ENCODE peak calls at places on chromosomes 11 and 22, in five cellular contexts. T is adrenal gland, V is SK-N-SH, U is kidney, Y is body of pancreas. O is an unnamed sample. For H3K9me3 and H3K4me1, the result is how much of the 10 kb centered on the place peaks cover.

GRCh38 chr22:30867746-30868662 is 100.6 kb downstream of the MORC2 start:
- DNase-seq in T (no peak), V (peak), U (no peak), Y (no peak), O (peak)

GRCh38 chr11:9796276-9796675 is 132.4 kb downstream of the SWAP70 start:
- DNase-seq in T (no peak), V (no peak), U (no peak), Y (no peak), O (no peak)

GRCh38 chr22:36238348-36239149 is 778 bp downstream of the APOL2 start:
- DNase-seq in T (peak), V (peak), U (peak), Y (peak), O (no peak)

GRCh38 chr22:44623771-44624510 is 78.1 kb upstream of the PRR5 start:
- DNase-seq in T (no peak), V (no peak), U (no peak), Y (no peak), O (no peak)

GRCh38 chr11:41917900-41918299 is 458.4 kb upstream of the LRRC4C start:
- DNase-seq in T (no peak), V (no peak), U (peak), Y (no peak), O (no peak)

GRCh38 chr11:66429983-66430602 is 8.6 kb downstream of the MRPL11 start:
- DNase-seq in T (peak), V (peak), U (peak), Y (peak), O (peak)

GRCh38 chr11:63427971-63428508 is 58.5 kb downstream of the SLC22A9 start:
- DNase-seq in T (no peak), V (no peak), U (no peak), Y (no peak), O (peak)

GRCh38 chr11:134560066-134560465 is 148.0 kb upstream of the B3GAT1 start:
- DNase-seq in T (no peak), V (peak), U (peak), Y (no peak), O (no peak)

GRCh38 chr11:101880208-101880607 is 34.6 kb upstream of the CEP126 start:
- DNase-seq in T (no peak), V (peak), U (no peak), Y (peak), O (no peak)

GRCh38 chr11:35688023-35688422 is 25.4 kb downstream of the TRIM44 start:
- DNase-seq in T (no peak), V (no peak), U (no peak), Y (no peak), O (no peak)

GRCh38 chr11:1390603-1391164 is 950 bp downstream of the BRSK2 start:
- DNase-seq in T (no peak), V (peak), U (peak), Y (peak), O (peak)

GRCh38 chr11:18715476-18715875 is 10.5 kb downstream of the IGSF22 start:
- DNase-seq in T (no peak), V (no peak), U (no peak), Y (no peak), O (no peak)

GRCh38 chr11:120043323-120043945 is 94.5 kb downstream of the TRIM29 start:
- DNase-seq in T (no peak), V (no peak), U (no peak), Y (no peak), O (no peak)

GRCh38 chr11:15580775-15581095 is 466.0 kb downstream of the INSC start:
- DNase-seq in T (no peak), V (no peak), U (no peak), Y (no peak), O (no peak)

GRCh38 chr11:23923357-23923756 is 573.5 kb upstream of the LUZP2 start:
- DNase-seq in T (no peak), V (no peak), U (no peak), Y (no peak), O (no peak)

GRCh38 chr11:77106321-77106720 is 3.7 kb downstream of the OMP start:
- DNase-seq in T (peak), V (no peak), U (no peak), Y (peak), O (no peak)

GRCh38 chr11:79321282-79321681 is 119.5 kb downstream of the TENM4 start:
- DNase-seq in T (no peak), V (no peak), U (no peak), Y (no peak), O (no peak)

GRCh38 chr11:12403122-12403994 is 26.0 kb downstream of the PARVA start:
- DNase-seq in T (no peak), V (no peak), U (no peak), Y (no peak), O (no peak)

GRCh38 chr22:21015051-21016006 is at the start of gene P2RX6:
- DNase-seq in T (no peak), V (peak), U (peak), Y (no peak), O (peak)

GRCh38 chr11:58742140-58742539 is 10.4 kb upstream of the GLYAT start:
- DNase-seq in T (no peak), V (no peak), U (no peak), Y (no peak), O (no peak)

GRCh38 chr11:119099707-119100106 is 1.9 kb downstream of the DPAGT1 start:
- DNase-seq in T (no peak), V (no peak), U (no peak), Y (no peak), O (no peak)

GRCh38 chr11:86632499-86633269 is 39.7 kb downstream of the ME3 start:
- DNase-seq in T (peak), V (peak), U (no peak), Y (peak), O (no peak)

GRCh38 chr11:16111690-16112089 is 244.7 kb downstream of the SOX6 start:
- DNase-seq in T (peak), V (no peak), U (no peak), Y (no peak), O (peak)

GRCh38 chr11:17556999-17557398 is 9.9 kb downstream of the OTOG start:
- DNase-seq in T (no peak), V (no peak), U (peak), Y (no peak), O (no peak)

GRCh38 chr11:63262562-63262961 is 19.2 kb upstream of the SLC22A25 start:
- DNase-seq in T (no peak), V (no peak), U (no peak), Y (no peak), O (no peak)

GRCh38 chr11:59200421-59200746 is 12.3 kb downstream of the MPEG1 start:
- DNase-seq in T (no peak), V (no peak), U (no peak), Y (no peak), O (no peak)

GRCh38 chr22:30538280-30538679 is 8.3 kb downstream of the SEC14L6 start:
- DNase-seq in T (no peak), V (no peak), U (no peak), Y (no peak), O (no peak)

GRCh38 chr11:45045692-45046471 is 95.2 kb upstream of the TP53I11 start:
- DNase-seq in T (peak), V (no peak), U (no peak), Y (peak), O (peak)

GRCh38 chr11:130141561-130142341 is 17.8 kb upstream of the ST14 start:
- DNase-seq in T (peak), V (no peak), U (no peak), Y (no peak), O (no peak)

GRCh38 chr11:117875397-117876048 is 935 bp downstream of the FXYD6 start:
- DNase-seq in T (peak), V (peak), U (peak), Y (no peak), O (no peak)

GRCh38 chr11:5929571-5929970 is 12.5 kb upstream of the OR56A3 start:
- DNase-seq in T (no peak), V (no peak), U (peak), Y (no peak), O (no peak)

DNA sequence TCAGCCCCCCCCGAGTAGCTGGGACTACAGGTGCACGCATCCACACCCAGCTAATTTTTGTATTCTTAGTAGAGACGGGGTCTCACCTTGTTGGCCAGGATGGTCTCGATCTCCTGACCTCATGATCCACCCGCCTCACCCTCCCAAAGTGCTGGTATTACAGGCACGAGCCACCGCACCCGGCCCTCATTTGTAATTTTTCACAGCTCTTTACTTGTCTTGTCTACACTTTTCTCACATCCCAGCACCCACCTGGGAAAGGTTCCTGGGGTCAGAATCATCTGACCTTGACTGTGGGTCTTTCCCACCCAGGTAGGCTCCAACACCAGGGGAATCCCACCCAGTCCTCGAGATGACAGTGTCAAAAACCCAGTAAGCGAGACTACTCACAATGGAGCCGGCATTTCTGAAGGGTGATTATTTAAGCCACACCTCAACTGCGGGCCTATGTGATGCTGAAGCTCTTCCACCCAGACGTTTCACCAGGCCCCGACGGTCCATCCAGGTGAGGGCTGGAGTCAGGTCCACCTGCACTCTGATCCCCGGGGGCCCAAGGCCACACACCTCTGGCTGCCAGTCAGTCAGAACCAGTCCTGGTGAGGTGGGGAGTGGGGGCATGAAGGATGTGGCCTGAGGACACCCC is 23.4 kb downstream of the CELSR1 start:
- DNase-seq in T (no peak), V (no peak), U (peak), Y (no peak), O (no peak)
- H3K27ac ChIP-seq in T (no peak), V (no peak), U (no peak), Y (no peak), O (no peak)

GRCh38 chr11:2647953-2648352 is 51.8 kb downstream of the KCNQ1OT1 start:
- DNase-seq in T (no peak), V (no peak), U (no peak), Y (no peak), O (no peak)
- H3K9me3 ChIP-seq in T (under half), V (under half), U (half or more), Y (half or more), O (under half)

GRCh38 chr11:111570796-111571195 is 30.3 kb downstream of the LAYN start:
- DNase-seq in T (no peak), V (no peak), U (no peak), Y (no peak), O (no peak)
- H3K4me1 ChIP-seq in T (under half), V (under half), U (under half), Y (under half), O (under half)

GRCh38 chr11:68549789-68550484 is 89.4 kb downstream of the PPP6R3 start:
- DNase-seq in T (no peak), V (no peak), U (no peak), Y (no peak), O (no peak)
- H3K27ac ChIP-seq in T (no peak), V (no peak), U (no peak), Y (no peak), O (no peak)

GRCh38 chr11:43071338-43071737 is 240.5 kb upstream of the API5 start:
- DNase-seq in T (no peak), V (no peak), U (no peak), Y (no peak), O (no peak)

GRCh38 chr11:43074810-43075209 is 237.0 kb upstream of the API5 start:
- DNase-seq in T (peak), V (no peak), U (no peak), Y (no peak), O (no peak)

GRCh38 chr11:43072096-43072495 is 239.7 kb upstream of the API5 start:
- DNase-seq in T (no peak), V (peak), U (no peak), Y (no peak), O (no peak)

GRCh38 chr11:43067681-43068080 is 244.1 kb upstream of the API5 start:
- DNase-seq in T (no peak), V (no peak), U (no peak), Y (no peak), O (no peak)

GRCh38 chr11:43072911-43073310 is 238.9 kb upstream of the API5 start:
- DNase-seq in T (no peak), V (no peak), U (no peak), Y (no peak), O (no peak)
- H3K9me3 ChIP-seq in T (under half), V (under half), U (under half), Y (under half), O (under half)

DNA sequence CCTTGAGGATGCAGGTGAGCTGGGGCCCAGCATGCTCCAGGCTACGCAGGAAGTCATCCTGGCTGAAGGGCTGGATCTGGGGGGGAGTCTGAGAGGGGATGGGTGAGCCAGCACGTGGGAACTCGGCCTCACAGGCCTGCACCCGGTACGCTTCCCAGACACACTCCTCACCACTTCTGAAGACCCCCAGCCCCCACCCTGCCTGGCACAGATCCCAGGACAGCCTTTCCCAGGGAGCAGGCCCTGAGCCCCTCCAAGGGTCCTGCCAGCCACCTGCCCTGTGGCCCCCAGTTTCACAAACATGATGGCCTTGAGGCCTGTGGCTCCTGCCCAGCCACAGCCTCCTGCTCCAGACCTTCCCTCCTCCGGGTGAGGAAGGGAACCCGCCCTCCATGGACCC is 5.6 kb upstream of the PLXNB2 start:
- DNase-seq in T (no peak), V (no peak), U (peak), Y (no peak), O (no peak)
- H3K4me1 ChIP-seq in T (under half), V (under half), U (under half), Y (under half), O (under half)

O was measured in right cardiac atrium.